ENCODE peak calls at places on chromosomes 1 and 21, in seven cellular contexts. R is tibial nerve, V is neuronal stem cell, H is psoas muscle, K is foreskin keratinocyte, E is upper lobe of right lung, T is PC-9. D is an unnamed sample.

GRCh38 chr1:116693759-116694482 is 26.4 kb upstream of the IGSF3 start:
- DNase-seq in V (no peak), H (no peak), R (no peak), T (peak), K (peak), E (no peak), D (peak)

GRCh38 chr1:9890224-9890731 is 19.8 kb downstream of the CTNNBIP1 start:
- DNase-seq in R (no peak), H (peak), T (peak), E (no peak), K (peak), V (no peak), D (peak)

GRCh38 chr1:99849413-99849743 is 783 bp upstream of the AGL start:
- DNase-seq in E (no peak), H (no peak), V (no peak), T (no peak), R (no peak), K (no peak), D (no peak)

GRCh38 chr1:155648207-155649147 is 38.5 kb downstream of the MSTO1 start:
- DNase-seq in V (peak), K (peak), H (no peak), R (no peak), E (no peak), T (peak), D (peak)

GRCh38 chr1:227915564-227916553 is 31.9 kb downstream of the WNT9A start:
- DNase-seq in K (peak), R (no peak), H (peak), T (no peak), V (no peak), E (no peak), D (peak)

GRCh38 chr1:220962031-220962751 is 82.9 kb downstream of the HLX start:
- DNase-seq in H (no peak), K (peak), R (no peak), E (no peak), V (no peak), T (peak), D (peak)

GRCh38 chr21:35204850-35205564 is 155.9 kb upstream of the RUNX1 start:
- DNase-seq in E (peak), T (no peak), V (no peak), K (no peak), R (peak), H (peak), D (no peak)

GRCh38 chr1:156813750-156814570 is 2.7 kb downstream of the SH2D2A start:
- DNase-seq in V (peak), H (peak), E (peak), K (no peak), T (peak), R (peak), D (no peak)

GRCh38 chr1:24886241-24886640 is 43.8 kb downstream of the RUNX3 start:
- DNase-seq in E (no peak), R (no peak), T (no peak), K (no peak), H (no peak), V (no peak), D (no peak)

GRCh38 chr1:87806377-87807094 is 477.9 kb downstream of the LMO4 start:
- DNase-seq in K (no peak), E (no peak), R (no peak), T (no peak), H (no peak), V (no peak), D (no peak)

GRCh38 chr1:30907641-30908445 is 715 bp downstream of the SDC3 start:
- DNase-seq in H (no peak), T (no peak), E (peak), V (no peak), R (no peak), K (no peak), D (no peak)

GRCh38 chr1:211327341-211327921 is 798 bp downstream of the TRAF5 start:
- DNase-seq in V (no peak), R (no peak), H (no peak), E (no peak), K (no peak), T (peak), D (no peak)

GRCh38 chr1:114206392-114206791 is 52.7 kb upstream of the SYT6 start:
- DNase-seq in R (no peak), K (no peak), T (no peak), V (no peak), E (no peak), H (no peak), D (no peak)

GRCh38 chr1:171881466-171881865 is 40.2 kb downstream of the DNM3 start:
- DNase-seq in V (no peak), T (no peak), R (no peak), K (no peak), E (no peak), H (no peak), D (no peak)

GRCh38 chr1:159652506-159652905 is 61.9 kb downstream of the CRP start:
- DNase-seq in H (no peak), E (no peak), K (no peak), R (no peak), V (no peak), T (no peak), D (no peak)

GRCh38 chr1:194159941-194160340 is 973.5 kb upstream of the B3GALT2 start:
- DNase-seq in E (no peak), T (no peak), K (no peak), H (no peak), V (no peak), R (no peak), D (no peak)

GRCh38 chr1:192732787-192733186 is 76.1 kb upstream of the RGS2 start:
- DNase-seq in H (no peak), T (no peak), V (no peak), R (no peak), K (no peak), E (no peak), D (no peak)

GRCh38 chr1:20402585-20403422 is 83.2 kb downstream of the CAMK2N1 start:
- DNase-seq in R (no peak), E (no peak), K (no peak), T (no peak), H (no peak), V (no peak), D (no peak)

GRCh38 chr1:47870946-47871750 is 126.0 kb downstream of the TRABD2B start:
- DNase-seq in K (no peak), V (no peak), H (no peak), R (no peak), E (no peak), T (no peak), D (no peak)

GRCh38 chr21:45136927-45137611 is 62.7 kb downstream of the ADARB1 start:
- DNase-seq in R (peak), E (peak), V (peak), H (peak), K (peak), T (peak), D (peak)

GRCh38 chr1:33494929-33495328 is 22.5 kb downstream of the ZSCAN20 start:
- DNase-seq in E (no peak), V (no peak), T (no peak), H (no peak), K (no peak), R (no peak), D (no peak)

GRCh38 chr1:7727816-7728477 is 43.1 kb upstream of the VAMP3 start:
- DNase-seq in T (no peak), K (no peak), R (no peak), H (no peak), V (no peak), E (no peak), D (no peak)

GRCh38 chr1:6646499-6647148 is 22.0 kb downstream of the THAP3 start:
- DNase-seq in R (no peak), K (peak), V (no peak), E (no peak), T (peak), H (no peak), D (no peak)

GRCh38 chr1:54701066-54701465 is 14.6 kb upstream of the TTC4 start:
- DNase-seq in T (no peak), H (no peak), R (no peak), K (no peak), V (no peak), E (no peak), D (no peak)

GRCh38 chr1:20068722-20069121 is 1.3 kb upstream of the PLA2G5 start:
- DNase-seq in R (no peak), T (no peak), H (no peak), K (no peak), V (no peak), E (no peak), D (no peak)

GRCh38 chr1:221832151-221832550 is 90.3 kb upstream of the DUSP10 start:
- DNase-seq in T (no peak), E (no peak), H (no peak), R (no peak), K (no peak), V (no peak), D (no peak)

GRCh38 chr1:23393706-23394105 is 24.1 kb upstream of the ZNF436 start:
- DNase-seq in V (no peak), K (no peak), E (no peak), H (peak), T (no peak), R (peak), D (no peak)

GRCh38 chr21:45289655-45290515 is 2.2 kb upstream of the POFUT2 start:
- DNase-seq in T (no peak), R (peak), H (no peak), K (no peak), V (no peak), E (no peak), D (no peak)

GRCh38 chr1:185680453-185680852 is 53.7 kb upstream of the HMCN1 start:
- DNase-seq in H (no peak), R (no peak), T (no peak), E (no peak), K (no peak), V (no peak), D (no peak)

GRCh38 chr1:52523376-52523775 is 29.5 kb downstream of the TUT4 start:
- DNase-seq in V (no peak), T (no peak), E (no peak), K (no peak), R (no peak), H (no peak), D (no peak)

GRCh38 chr1:240737761-240738265 is 125.9 kb upstream of the GREM2 start:
- DNase-seq in T (no peak), K (no peak), E (no peak), H (no peak), R (no peak), V (no peak), D (no peak)

GRCh38 chr1:230120949-230121381 is 53.9 kb downstream of the GALNT2 start:
- DNase-seq in K (no peak), H (no peak), R (no peak), V (no peak), E (no peak), T (no peak), D (no peak)

GRCh38 chr1:72851597-72851996 is 569.3 kb upstream of the NEGR1 start:
- DNase-seq in T (no peak), E (no peak), H (no peak), K (no peak), V (no peak), R (no peak), D (no peak)

GRCh38 chr1:81478217-81478616 is 322.5 kb upstream of the ADGRL2 start:
- DNase-seq in R (no peak), T (no peak), K (no peak), V (no peak), H (no peak), E (no peak), D (no peak)
- H3K27ac ChIP-seq in R (no peak), T (no peak), K (no peak), V (no peak), H (no peak), E (peak), D (no peak)

GRCh38 chr1:154351363-154352068 is 26.2 kb downstream of the ATP8B2 start:
- DNase-seq in R (no peak), T (no peak), K (no peak), E (no peak), V (no peak), H (no peak), D (peak)
- H3K27ac ChIP-seq in R (peak), T (no peak), K (no peak), E (no peak), V (no peak), H (no peak), D (no peak)

GRCh38 chr21:42811960-42812359 is 67.4 kb downstream of the WDR4 start:
- DNase-seq in R (no peak), K (no peak), V (no peak), T (no peak), H (no peak), E (no peak), D (no peak)

GRCh38 chr21:42809171-42809570 is 70.2 kb downstream of the WDR4 start:
- DNase-seq in E (no peak), K (no peak), R (no peak), T (no peak), V (no peak), H (no peak), D (no peak)

GRCh38 chr21:42806489-42807140 is 72.7 kb downstream of the WDR4 start:
- DNase-seq in H (no peak), E (no peak), R (no peak), V (no peak), T (no peak), K (no peak), D (no peak)

GRCh38 chr21:42807938-42808613 is 71.3 kb downstream of the WDR4 start:
- DNase-seq in V (no peak), H (no peak), T (no peak), K (no peak), E (no peak), R (no peak), D (no peak)

DNA sequence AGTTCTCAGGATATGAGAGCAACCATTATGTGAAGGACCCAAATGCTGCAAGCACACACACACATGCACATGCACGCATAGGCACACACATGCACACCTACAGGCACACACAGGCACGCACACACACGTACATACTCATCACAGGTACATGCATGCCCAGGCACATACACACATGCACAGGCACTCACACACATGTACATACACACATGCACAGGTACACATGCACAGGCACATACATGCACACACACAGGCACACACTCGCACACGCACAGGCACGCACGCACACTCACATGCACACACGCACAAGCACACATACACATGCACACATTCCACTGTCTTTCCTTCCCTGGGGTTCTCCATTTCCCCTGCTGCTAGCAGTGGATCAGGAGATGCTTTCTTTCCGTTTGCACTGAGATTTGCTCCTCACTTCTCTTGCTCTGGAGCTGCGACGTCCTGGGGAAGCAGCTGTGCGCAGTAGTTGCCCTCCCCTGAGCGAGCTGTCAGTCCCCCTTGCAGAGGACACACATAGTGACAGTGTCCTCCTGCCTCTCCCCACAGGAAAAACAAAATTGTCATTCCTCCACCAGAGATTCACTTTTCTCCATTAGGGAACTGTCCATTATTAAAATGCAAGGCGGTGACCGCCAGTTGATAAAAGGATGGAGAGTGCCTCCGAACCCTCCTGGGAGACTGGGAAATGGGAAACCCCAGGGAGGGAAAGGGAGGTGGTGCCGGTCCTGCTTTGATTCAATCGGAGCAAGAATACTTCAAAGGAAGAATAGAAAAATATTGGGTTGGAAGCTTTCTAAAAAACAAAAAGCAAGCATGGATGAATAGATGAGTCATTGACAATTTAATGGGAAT is 69.5 kb downstream of the WDR4 start:
- DNase-seq in E (no peak), T (no peak), R (no peak), K (no peak), H (no peak), V (no peak), D (no peak)
- H3K27ac ChIP-seq in E (no peak), T (no peak), R (no peak), K (no peak), H (no peak), V (no peak), D (no peak)

GRCh38 chr1:154453577-154454352 is 48.3 kb upstream of the TDRD10 start:
- DNase-seq in T (no peak), R (no peak), E (no peak), H (peak), K (no peak), V (no peak), D (no peak)
- H3K27ac ChIP-seq in T (no peak), R (peak), E (no peak), H (peak), K (no peak), V (no peak), D (peak)

DNA sequence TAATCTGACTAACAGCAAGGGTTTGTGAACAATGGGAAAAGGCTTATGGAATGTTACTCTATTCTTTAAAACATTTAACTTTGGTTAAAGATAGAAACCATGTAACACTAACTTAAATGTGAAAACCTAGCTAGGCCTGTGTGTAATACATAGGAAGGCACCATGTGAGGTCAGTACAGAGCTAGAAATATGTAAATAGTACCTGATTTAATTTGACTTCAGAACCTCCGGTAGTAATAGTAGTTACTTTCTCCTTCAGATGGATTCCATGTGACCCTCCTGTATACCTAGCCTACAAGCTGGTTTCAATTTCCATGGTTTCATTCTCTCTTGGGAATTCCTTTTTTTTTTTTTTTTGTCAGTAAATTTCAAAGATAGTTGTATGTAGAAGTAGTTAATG is 1.3 kb downstream of the MTF2 start:
- DNase-seq in V (no peak), R (no peak), T (peak), H (no peak), E (no peak), K (no peak), D (peak)
- H3K27ac ChIP-seq in V (peak), R (peak), T (peak), H (peak), E (peak), K (no peak), D (peak)

GRCh38 chr1:243286409-243287127 is 30.7 kb downstream of the SDCCAG8 start:
- DNase-seq in E (no peak), H (no peak), T (no peak), V (no peak), K (no peak), R (no peak), D (no peak)
- H3K27ac ChIP-seq in E (peak), H (peak), T (peak), V (no peak), K (no peak), R (peak), D (peak)